ENCODE peak calls at places on chromosomes 3 and 15, in seven cellular contexts. H is ovary, E is heart left ventricle, R is uterus, T is IMR-90, X is HCT116, U is sigmoid colon. S is an unnamed sample.

GRCh38 chr3:178916223-178916622 is 155.4 kb downstream of the ZMAT3 start:
- DNase-seq in R (no peak), T (no peak), H (no peak), E (no peak), X (no peak), U (no peak), S (no peak)

GRCh38 chr3:142648950-142649349 is 52.8 kb downstream of the PLS1 start:
- DNase-seq in U (no peak), H (no peak), R (no peak), E (no peak), X (no peak), T (no peak), S (no peak)

GRCh38 chr3:29334652-29335189 is 53.9 kb downstream of the RBMS3 start:
- DNase-seq in E (no peak), U (no peak), R (no peak), H (no peak), T (no peak), X (no peak), S (no peak)

GRCh38 chr15:27487846-27488245 is 516.9 kb downstream of the GABRG3 start:
- DNase-seq in E (no peak), U (no peak), R (no peak), H (no peak), T (no peak), X (no peak), S (no peak)

GRCh38 chr15:47806008-47806407 is 88.7 kb downstream of the SEMA6D start:
- DNase-seq in X (no peak), H (no peak), U (no peak), T (no peak), E (no peak), R (no peak), S (no peak)

GRCh38 chr3:56819016-56819809 is 17.5 kb upstream of the ARHGEF3 start:
- DNase-seq in H (no peak), X (no peak), R (no peak), E (no peak), U (no peak), T (no peak), S (no peak)

GRCh38 chr3:121252676-121253075 is 293.1 kb downstream of the POLQ start:
- DNase-seq in E (no peak), H (no peak), U (no peak), R (no peak), X (no peak), T (no peak), S (no peak)

GRCh38 chr3:38133557-38134405 is 3.1 kb downstream of the ACAA1 start:
- DNase-seq in X (no peak), E (no peak), U (no peak), H (no peak), R (no peak), T (no peak), S (no peak)

GRCh38 chr3:195450731-195451229 is 8.0 kb upstream of the ACAP2 start:
- DNase-seq in R (peak), X (no peak), E (no peak), H (peak), T (peak), U (peak), S (no peak)

GRCh38 chr3:37892917-37893595 is 31.4 kb downstream of the CTDSPL start:
- DNase-seq in U (peak), R (no peak), T (peak), E (peak), H (no peak), X (no peak), S (no peak)

GRCh38 chr3:171461087-171461917 is 1.1 kb upstream of the TNIK start:
- DNase-seq in X (peak), H (no peak), U (no peak), E (no peak), R (no peak), T (peak), S (no peak)

GRCh38 chr3:132399054-132399929 is 18.0 kb upstream of the DNAJC13 start:
- DNase-seq in T (peak), U (no peak), R (no peak), E (no peak), X (peak), H (no peak), S (no peak)

GRCh38 chr15:40064231-40064894 is 25.4 kb upstream of the SRP14 start:
- DNase-seq in E (no peak), U (no peak), T (peak), X (no peak), R (no peak), H (peak), S (no peak)

GRCh38 chr3:49842843-49843242 is 13.5 kb downstream of the TRAIP start:
- DNase-seq in E (no peak), T (no peak), H (no peak), U (no peak), R (no peak), X (no peak), S (no peak)

DNA sequence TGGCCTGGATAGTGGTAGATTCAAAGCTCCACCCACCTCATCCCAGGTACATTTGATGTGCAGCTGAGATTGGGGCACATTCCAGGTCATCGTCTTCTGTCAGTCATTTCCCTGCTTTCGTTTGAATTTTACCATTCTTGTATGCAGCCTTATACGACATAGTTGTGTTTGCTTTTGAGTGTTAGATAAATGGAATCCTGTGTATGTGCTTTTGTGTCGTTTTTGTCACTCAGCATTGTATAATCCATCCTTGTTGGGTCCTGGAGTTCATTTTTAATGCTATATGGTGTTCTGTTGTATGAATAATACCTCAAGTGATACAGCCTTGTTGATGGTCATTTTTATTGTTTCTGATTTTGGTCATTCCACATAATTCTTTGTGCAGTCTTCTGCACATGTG is 7.3 kb downstream of the RCCD1 start:
- DNase-seq in X (no peak), H (no peak), U (no peak), E (no peak), T (no peak), R (no peak), S (no peak)
- TF ChIP-seq POLR2A in X (no peak), H (no peak), U (no peak), E (no peak), T (no peak), R (no peak), S (no peak)

DNA sequence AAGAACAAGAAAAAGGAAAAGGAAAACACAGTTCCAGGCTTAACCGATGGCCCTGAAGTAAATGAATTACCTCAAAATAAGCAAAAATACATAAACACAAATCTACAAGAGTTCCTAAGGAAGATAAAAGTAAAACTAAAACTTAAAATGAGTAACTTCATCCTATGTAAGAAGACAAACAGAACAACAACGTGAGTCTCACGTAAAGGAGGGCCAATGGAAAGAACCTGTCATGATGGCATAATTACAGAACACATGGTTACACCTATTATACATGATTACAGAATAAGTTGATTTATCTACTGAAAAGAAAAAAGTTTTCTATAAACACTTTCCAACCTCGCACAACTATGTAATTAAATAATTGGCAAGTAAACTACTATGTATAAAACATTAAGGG is 42.1 kb downstream of the ADAM10 start:
- DNase-seq in T (no peak), U (no peak), X (no peak), R (no peak), E (no peak), H (no peak), S (no peak)
- H3K27ac ChIP-seq in T (no peak), U (no peak), X (no peak), R (no peak), E (no peak), H (no peak), S (no peak)

GRCh38 chr15:90190606-90191343 is 10.4 kb upstream of the SEMA4B start:
- DNase-seq in T (no peak), H (no peak), U (no peak), E (no peak), R (no peak), X (no peak), S (no peak)
- TF ChIP-seq POLR2A in T (no peak), H (no peak), U (no peak), E (no peak), R (no peak), X (no peak), S (no peak)

GRCh38 chr3:129277829-129278271 is 820 bp upstream of the HMCES start:
- DNase-seq in U (no peak), X (no peak), H (peak), E (no peak), R (no peak), T (peak), S (no peak)
- H3K27ac ChIP-seq in U (peak), X (peak), H (peak), E (peak), R (peak), T (no peak), S (peak)

GRCh38 chr15:67100808-67101581 is 35.6 kb downstream of the SMAD3 start:
- DNase-seq in X (no peak), U (no peak), H (no peak), R (no peak), E (no peak), T (no peak), S (no peak)
- TF ChIP-seq POLR2A in X (no peak), U (no peak), H (no peak), R (no peak), E (no peak), T (no peak), S (no peak)

GRCh38 chr3:45057557-45057956 is 31.5 kb downstream of the CLEC3B start:
- DNase-seq in R (no peak), X (no peak), E (no peak), U (no peak), H (no peak), T (no peak), S (no peak)
- H3K27ac ChIP-seq in R (peak), X (no peak), E (peak), U (peak), H (no peak), T (peak), S (no peak)

DNA sequence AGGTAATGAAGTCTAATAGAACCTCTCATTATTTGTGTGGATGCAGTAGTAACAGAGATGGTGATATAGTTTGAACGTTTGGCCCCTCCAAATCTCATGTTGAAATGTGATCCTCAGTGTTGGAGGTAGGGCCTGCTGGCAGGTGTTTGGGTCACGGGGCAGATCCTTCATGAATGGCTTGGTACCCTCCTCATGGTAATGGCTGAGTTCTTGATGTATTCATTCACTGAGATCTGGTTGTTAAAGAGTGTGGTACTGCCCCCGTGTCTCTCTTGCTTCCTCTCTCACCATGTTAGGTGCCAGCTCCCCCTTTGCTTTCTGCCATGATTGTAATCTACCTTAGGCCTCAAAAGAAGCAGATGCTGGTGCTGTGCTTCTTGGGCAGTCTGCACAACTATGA is 606.8 kb downstream of the UNC13C start:
- DNase-seq in T (no peak), E (no peak), H (no peak), X (no peak), R (no peak), U (no peak), S (no peak)
- TF ChIP-seq POLR2A in T (no peak), E (no peak), H (no peak), X (no peak), R (no peak), U (no peak), S (no peak)

GRCh38 chr3:55203486-55204010 is 275.7 kb upstream of the LRTM1 start:
- DNase-seq in E (no peak), X (no peak), H (no peak), R (no peak), T (peak), U (no peak), S (no peak)

GRCh38 chr3:55204417-55204816 is 276.6 kb upstream of the LRTM1 start:
- DNase-seq in E (no peak), U (no peak), T (peak), H (no peak), X (no peak), R (no peak), S (no peak)

GRCh38 chr3:55202320-55202719 is 274.5 kb upstream of the LRTM1 start:
- DNase-seq in X (no peak), T (peak), E (no peak), H (no peak), U (no peak), R (no peak), S (no peak)

GRCh38 chr3:55201729-55202128 is 273.9 kb upstream of the LRTM1 start:
- DNase-seq in X (no peak), R (no peak), T (peak), H (no peak), U (no peak), E (no peak), S (no peak)

DNA sequence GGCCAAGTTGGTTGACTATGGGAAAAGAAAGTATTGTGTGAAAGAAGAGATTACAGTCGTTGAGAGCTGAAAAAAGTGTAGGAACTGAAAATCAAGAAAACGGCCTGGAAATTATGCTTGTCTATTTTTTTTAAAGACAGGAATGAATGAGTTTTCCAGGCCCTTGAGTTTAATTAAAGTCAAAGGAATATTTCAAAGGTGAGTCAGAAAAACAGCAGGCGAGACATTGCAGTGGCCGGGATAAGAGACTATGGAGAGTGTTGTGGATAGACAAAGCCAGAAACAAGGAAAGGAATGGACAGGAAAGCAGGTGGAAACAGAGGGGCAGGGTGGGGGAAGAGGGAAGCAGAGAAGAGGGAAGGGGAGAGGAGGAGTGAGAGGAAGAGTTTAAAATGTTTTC is 275.1 kb upstream of the LRTM1 start:
- DNase-seq in X (no peak), T (peak), U (no peak), R (no peak), E (no peak), H (no peak), S (no peak)
- H3K27ac ChIP-seq in X (no peak), T (peak), U (no peak), R (no peak), E (no peak), H (no peak), S (no peak)

GRCh38 chr3:153055779-153056178 is 106.2 kb upstream of the RAP2B start:
- DNase-seq in T (no peak), U (no peak), H (no peak), E (no peak), X (no peak), R (no peak), S (no peak)

GRCh38 chr3:153051427-153052095 is 110.5 kb upstream of the RAP2B start:
- DNase-seq in X (peak), U (no peak), R (no peak), T (peak), E (no peak), H (no peak), S (no peak)

GRCh38 chr3:153055217-153055616 is 106.8 kb upstream of the RAP2B start:
- DNase-seq in X (no peak), U (no peak), T (no peak), H (no peak), E (no peak), R (no peak), S (no peak)

GRCh38 chr3:153050978-153051377 is 111.0 kb upstream of the RAP2B start:
- DNase-seq in X (no peak), T (no peak), U (no peak), H (no peak), R (no peak), E (no peak), S (no peak)

GRCh38 chr3:153052096-153052460 is 109.9 kb upstream of the RAP2B start:
- DNase-seq in R (peak), T (peak), E (peak), U (peak), X (peak), H (no peak), S (no peak)
- TF ChIP-seq POLR2A in R (no peak), T (no peak), E (no peak), U (no peak), X (no peak), H (no peak), S (no peak)

GRCh38 chr3:48584836-48585235 is 10.3 kb downstream of the COL7A1 start:
- DNase-seq in U (no peak), H (no peak), T (no peak), E (no peak), R (no peak), X (no peak), S (no peak)
- H3K27ac ChIP-seq in U (no peak), H (no peak), T (no peak), E (no peak), R (no peak), X (no peak), S (no peak)